ENCODE peak calls at places on chromosomes 12 and 14, in ten cellular contexts. N is tibial nerve, T is K562, Y is ovary, K is HepG2, R is SK-N-SH, V is upper lobe of left lung, Q is H1, W is esophagus muscularis mucosa, O is stomach. S is an unnamed sample. For H3K27me3, the result is how much of the 10 kb centered on the place peaks cover.

GRCh38 chr12:100141998-100142850 is 450 bp downstream of the BLTP3B start:
- DNase-seq in O (peak), N (peak), V (peak), Q (no peak), Y (peak), K (peak), W (no peak), T (peak), R (peak), S (peak)

GRCh38 chr14:70188608-70189540 is at the start of gene SLC8A3:
- DNase-seq in N (no peak), R (peak), Q (no peak), W (peak), T (no peak), V (no peak), K (no peak), O (peak), Y (no peak), S (no peak)

GRCh38 chr14:99177046-99177655 is 94.8 kb downstream of the BCL11B start:
- DNase-seq in N (no peak), W (no peak), Q (no peak), Y (no peak), R (no peak), K (no peak), O (no peak), T (no peak), V (no peak), S (peak)

GRCh38 chr12:83086023-83086422 is 399.3 kb downstream of the TMTC2 start:
- DNase-seq in Q (no peak), T (no peak), R (no peak), Y (no peak), N (no peak), K (no peak), O (no peak), W (no peak), V (no peak), S (no peak)

GRCh38 chr14:64012003-64012402 is 159.2 kb downstream of the SYNE2 start:
- DNase-seq in O (no peak), W (no peak), R (no peak), N (no peak), Y (no peak), T (no peak), K (no peak), Q (no peak), V (no peak), S (no peak)

GRCh38 chr12:291153-291723 is 28.6 kb upstream of the SLC6A13 start:
- DNase-seq in K (no peak), Y (no peak), Q (no peak), W (no peak), N (no peak), T (no peak), V (no peak), O (no peak), R (no peak), S (no peak)

GRCh38 chr14:24848427-24848826 is 201.5 kb downstream of the STXBP6 start:
- DNase-seq in N (no peak), O (no peak), T (no peak), Y (no peak), W (no peak), V (no peak), R (no peak), K (no peak), Q (no peak), S (no peak)

GRCh38 chr14:50871223-50871622 is 630 bp upstream of the ABHD12B start:
- DNase-seq in K (no peak), W (no peak), Q (no peak), T (no peak), N (no peak), R (no peak), O (no peak), V (no peak), Y (no peak), S (no peak)

GRCh38 chr12:104599985-104600712 is 143.4 kb downstream of the CHST11 start:
- DNase-seq in N (no peak), Y (no peak), K (no peak), T (peak), W (no peak), V (no peak), R (no peak), O (no peak), Q (no peak), S (no peak)

GRCh38 chr12:115213118-115213517 is 529.1 kb upstream of the TBX3 start:
- DNase-seq in Q (no peak), R (no peak), W (no peak), V (no peak), T (no peak), O (no peak), K (no peak), N (no peak), Y (no peak), S (no peak)

GRCh38 chr14:59632381-59632780 is 55.8 kb upstream of the CCDC175 start:
- DNase-seq in N (peak), K (peak), O (peak), V (no peak), Q (no peak), Y (no peak), T (peak), R (peak), W (no peak), S (no peak)

GRCh38 chr14:52055215-52055614 is 13.6 kb downstream of the NID2 start:
- DNase-seq in W (no peak), O (no peak), T (no peak), Q (no peak), K (no peak), V (no peak), R (no peak), N (no peak), Y (no peak), S (no peak)

GRCh38 chr14:102293784-102294183 is 11.2 kb downstream of the MOK start:
- DNase-seq in K (no peak), Y (no peak), V (no peak), N (no peak), R (no peak), T (no peak), W (no peak), O (no peak), Q (no peak), S (no peak)

GRCh38 chr12:100473716-100474150 is at the start of gene NR1H4:
- DNase-seq in Q (no peak), V (no peak), N (no peak), O (no peak), R (no peak), W (no peak), K (peak), T (no peak), Y (peak), S (peak)

GRCh38 chr14:83300454-83301064 is 1766.9 kb upstream of the SEL1L start:
- DNase-seq in T (no peak), N (no peak), Q (no peak), W (no peak), O (no peak), V (no peak), Y (no peak), R (peak), K (peak), S (no peak)

GRCh38 chr12:97568336-97569180 is 106.0 kb downstream of the RMST start:
- DNase-seq in R (no peak), O (peak), T (no peak), W (no peak), Q (no peak), K (peak), N (no peak), Y (no peak), V (peak), S (no peak)

GRCh38 chr14:106556665-106557289 is 1030.4 kb downstream of the TMEM121 start:
- DNase-seq in Y (no peak), W (no peak), Q (no peak), O (peak), V (peak), T (peak), K (peak), N (peak), R (peak), S (no peak)

GRCh38 chr12:80936642-80937390 is 918 bp downstream of the LIN7A start:
- DNase-seq in R (peak), K (peak), Y (peak), Q (peak), W (no peak), N (no peak), V (peak), O (peak), T (no peak), S (peak)

GRCh38 chr12:57762463-57762862 is 4.4 kb downstream of the CYP27B1 start:
- DNase-seq in R (no peak), Y (no peak), W (no peak), V (no peak), N (no peak), Q (no peak), K (no peak), O (no peak), T (no peak), S (no peak)

DNA sequence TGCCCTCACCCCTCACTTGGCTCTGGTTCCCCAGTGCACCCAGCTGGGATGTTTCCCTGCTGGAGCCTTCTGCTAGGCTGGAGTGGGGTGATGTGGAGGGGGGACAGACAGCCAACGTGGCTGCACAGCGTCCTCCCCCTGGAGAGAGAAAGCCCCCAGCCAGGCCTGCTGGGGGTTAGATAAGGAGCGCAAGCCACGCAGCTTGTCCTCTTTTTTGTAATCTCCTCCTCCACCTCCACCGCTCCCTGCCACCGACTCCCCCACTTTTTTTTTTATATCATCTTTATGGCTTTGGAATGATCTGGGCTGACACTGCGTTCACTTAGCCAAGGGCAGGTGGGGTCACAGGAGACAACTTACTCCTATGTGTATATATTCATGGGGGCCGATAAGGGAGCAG is 169.8 kb upstream of the LHX5 start:
- DNase-seq in O (no peak), W (no peak), Q (no peak), K (no peak), Y (no peak), V (no peak), R (no peak), T (peak), N (no peak), S (no peak)
- H3K27me3 ChIP-seq in O (under half), W (under half), Q (under half), K (under half), Y (under half), V (under half), R (under half), T (under half), N (under half), S (under half)

GRCh38 chr12:69884386-69884785 is 59.4 kb downstream of the MYRFL start:
- DNase-seq in R (no peak), O (no peak), T (no peak), V (no peak), Q (no peak), Y (no peak), W (no peak), N (no peak), K (no peak), S (no peak)
- TF ChIP-seq EP300 in R (no peak), O (no peak), T (no peak), V (no peak), Q (no peak), Y (no peak), W (no peak), N (no peak), K (no peak), S (no peak)

GRCh38 chr12:48768736-48769135 is 20.2 kb downstream of the ADCY6 start:
- DNase-seq in V (no peak), N (no peak), T (no peak), R (no peak), O (no peak), Y (no peak), Q (no peak), K (no peak), W (no peak), S (no peak)
- H3K27me3 ChIP-seq in V (under half), N (under half), T (under half), R (under half), O (under half), Y (under half), Q (under half), K (under half), W (under half), S (under half)

DNA sequence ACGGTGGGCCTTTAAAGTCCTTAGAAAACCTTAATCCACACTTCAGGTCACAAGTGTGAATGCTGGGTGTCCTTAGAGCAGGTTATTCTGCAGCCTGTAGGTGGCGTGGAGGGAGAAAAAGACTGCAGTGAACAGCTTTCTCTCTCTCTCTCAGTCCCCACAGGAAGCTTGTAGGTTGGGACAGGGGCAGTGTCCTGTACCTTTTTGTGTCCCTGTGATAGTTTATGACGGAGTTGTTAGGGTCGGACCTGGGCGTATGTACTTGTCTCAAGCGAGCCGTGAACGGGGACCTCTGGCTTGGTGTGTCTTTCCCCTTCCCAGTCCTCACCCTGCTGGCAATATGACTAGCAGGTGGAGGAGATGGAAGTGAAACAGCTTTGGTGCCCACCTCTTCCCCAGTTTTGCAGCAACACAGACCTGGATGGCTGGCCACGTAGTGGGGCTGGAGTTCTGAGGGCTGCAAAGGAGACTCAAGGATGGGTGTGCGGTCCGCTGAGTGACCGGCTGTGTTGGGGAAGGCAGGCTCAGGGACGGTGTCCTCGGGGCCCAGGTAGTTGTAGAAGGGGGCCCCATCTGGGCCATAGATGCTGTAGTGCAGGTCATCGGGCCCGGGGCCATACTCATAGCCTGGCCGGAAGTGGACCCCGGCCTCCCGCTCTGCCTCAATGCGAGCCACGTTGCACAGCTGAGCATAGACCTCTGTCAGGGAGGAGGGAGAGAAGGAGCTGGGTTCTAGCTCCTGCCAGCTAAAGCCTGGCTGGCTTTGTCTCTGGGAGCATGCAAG is 8.9 kb downstream of the ISCA2 start:
- DNase-seq in T (peak), K (peak), Y (no peak), V (no peak), W (no peak), N (peak), Q (no peak), O (no peak), R (peak), S (no peak)
- TF ChIP-seq EP300 in T (no peak), K (no peak), Y (no peak), V (no peak), W (no peak), N (no peak), Q (no peak), O (no peak), R (no peak), S (no peak)

S was measured in sigmoid colon.